ENCODE peak calls at places on chromosomes 2 and 18, in seven cellular contexts. G is kidney, R is colonic mucosa, V is endodermal cell, W is gastrocnemius medialis, F is adrenal gland, S is AG04450. E is an unnamed sample.

GRCh38 chr2:168201722-168202121 is 45.7 kb downstream of the STK39 start:
- DNase-seq in G (no peak), R (no peak), V (no peak), W (no peak), F (no peak), S (no peak), E (no peak)

GRCh38 chr2:236555486-236555885 is 14.1 kb upstream of the ACKR3 start:
- DNase-seq in G (no peak), R (no peak), V (peak), W (no peak), F (no peak), S (no peak), E (no peak)

GRCh38 chr2:217901826-217902225 is 101.0 kb downstream of the TNS1 start:
- DNase-seq in G (no peak), R (no peak), V (no peak), W (no peak), F (no peak), S (peak), E (peak)

GRCh38 chr2:220572385-220572784 is 945.0 kb downstream of the SLC4A3 start:
- DNase-seq in G (no peak), R (no peak), V (no peak), W (no peak), F (no peak), S (no peak), E (no peak)

GRCh38 chr18:2985628-2986027 is 27.3 kb downstream of the LPIN2 start:
- DNase-seq in G (no peak), R (no peak), V (no peak), W (no peak), F (no peak), S (no peak), E (no peak)

GRCh38 chr2:47534179-47534919 is 131.4 kb downstream of the MSH2 start:
- DNase-seq in G (no peak), R (peak), V (peak), W (no peak), F (peak), S (peak), E (no peak)

GRCh38 chr2:74815955-74816354 is 18.0 kb upstream of the HK2 start:
- DNase-seq in G (no peak), R (no peak), V (no peak), W (no peak), F (no peak), S (no peak), E (no peak)

GRCh38 chr2:228599297-228599696 is 417.8 kb upstream of the SPHKAP start:
- DNase-seq in G (no peak), R (peak), V (no peak), W (no peak), F (no peak), S (no peak), E (no peak)

GRCh38 chr18:28716321-28716720 is 539.4 kb upstream of the CDH2 start:
- DNase-seq in G (no peak), R (no peak), V (no peak), W (no peak), F (no peak), S (no peak), E (no peak)

DNA sequence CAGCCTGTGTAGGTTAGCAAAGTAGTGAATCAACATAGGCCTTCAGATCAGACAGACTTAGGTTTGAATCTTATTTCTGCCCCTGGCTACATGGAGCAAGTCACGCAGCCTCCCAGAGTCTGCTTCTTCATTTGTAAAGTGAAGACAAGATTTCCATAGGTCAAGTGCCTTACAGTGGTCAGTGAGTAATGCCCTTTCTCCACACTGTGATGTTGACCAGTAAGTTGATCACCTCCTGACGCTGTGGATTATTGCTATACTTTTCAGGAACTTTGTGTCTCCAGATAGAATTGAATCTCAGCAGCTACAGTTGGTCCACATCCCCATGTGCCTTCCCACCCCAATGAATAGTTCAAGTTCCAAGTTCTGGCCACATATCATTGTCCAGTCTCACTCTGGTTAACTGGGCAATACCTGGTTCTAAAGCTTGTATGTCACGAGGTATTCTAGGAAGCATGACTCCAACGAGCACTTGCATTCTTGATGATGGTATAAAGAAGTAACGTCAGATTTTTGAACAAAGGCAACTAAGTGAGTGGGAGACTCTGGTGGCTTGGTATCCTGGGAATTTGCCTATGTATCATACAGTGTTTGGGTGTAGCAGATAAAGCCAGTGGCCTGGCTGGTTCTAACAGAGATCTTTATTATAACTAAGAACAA is 2.1 kb upstream of the CLIP4 start:
- DNase-seq in G (no peak), R (no peak), V (no peak), W (peak), F (no peak), S (no peak), E (no peak)
- H3K27ac ChIP-seq in G (no peak), R (no peak), V (no peak), W (peak), F (no peak), S (no peak), E (no peak)

GRCh38 chr2:210004893-210005292 is 2.5 kb downstream of the RPE start:
- DNase-seq in G (no peak), R (no peak), V (no peak), W (no peak), F (no peak), S (no peak), E (no peak)
- TF ChIP-seq CTCF in G (no peak), R (no peak), V (no peak), W (no peak), F (no peak), S (no peak), E (no peak)

DNA sequence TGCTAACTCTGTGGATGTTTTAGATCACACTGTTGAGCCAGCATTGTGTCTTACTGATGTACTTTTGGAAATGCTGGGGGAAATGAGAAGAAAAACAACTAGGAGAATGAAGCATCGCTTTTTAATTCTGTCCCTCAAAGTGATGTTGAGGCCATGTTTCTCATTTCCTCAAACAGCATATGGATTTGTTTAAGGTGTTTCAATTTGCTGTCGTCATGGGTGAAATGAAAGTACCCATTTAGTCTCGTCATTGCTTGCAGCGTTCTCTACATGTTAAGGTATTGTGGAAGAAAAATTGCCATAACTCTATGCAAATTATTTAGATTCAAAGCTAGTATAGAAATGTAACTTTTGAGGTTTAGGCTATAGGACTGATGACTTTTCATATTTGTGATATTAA is 151.3 kb downstream of the KCTD1 start:
- DNase-seq in G (no peak), R (no peak), V (no peak), W (no peak), F (no peak), S (no peak), E (no peak)
- H3K4me3 ChIP-seq in G (no peak), R (no peak), V (no peak), W (no peak), F (no peak), S (no peak), E (no peak)

DNA sequence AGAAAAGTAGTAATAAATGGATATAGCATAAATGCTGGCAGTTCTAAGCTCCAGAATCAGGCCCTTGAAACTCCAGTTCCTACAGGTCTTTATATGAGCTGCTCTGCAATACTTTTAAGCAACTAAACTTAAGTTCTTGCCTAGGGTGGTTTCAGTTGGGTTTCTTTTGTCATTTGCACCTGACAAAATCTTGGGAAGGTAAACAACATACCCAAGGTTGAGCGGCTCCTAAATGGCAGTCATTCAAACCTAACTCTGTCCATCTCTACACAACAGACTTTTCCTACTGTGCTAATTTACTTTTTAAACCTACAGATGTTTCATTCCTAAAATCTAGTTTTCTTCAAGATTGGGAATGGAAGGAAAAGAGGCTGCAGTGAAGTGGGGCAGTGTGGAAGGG is 9.3 kb upstream of the KANSL1L start:
- DNase-seq in G (no peak), R (no peak), V (no peak), W (no peak), F (no peak), S (no peak), E (no peak)
- H3K27ac ChIP-seq in G (no peak), R (no peak), V (no peak), W (no peak), F (no peak), S (no peak), E (no peak)

DNA sequence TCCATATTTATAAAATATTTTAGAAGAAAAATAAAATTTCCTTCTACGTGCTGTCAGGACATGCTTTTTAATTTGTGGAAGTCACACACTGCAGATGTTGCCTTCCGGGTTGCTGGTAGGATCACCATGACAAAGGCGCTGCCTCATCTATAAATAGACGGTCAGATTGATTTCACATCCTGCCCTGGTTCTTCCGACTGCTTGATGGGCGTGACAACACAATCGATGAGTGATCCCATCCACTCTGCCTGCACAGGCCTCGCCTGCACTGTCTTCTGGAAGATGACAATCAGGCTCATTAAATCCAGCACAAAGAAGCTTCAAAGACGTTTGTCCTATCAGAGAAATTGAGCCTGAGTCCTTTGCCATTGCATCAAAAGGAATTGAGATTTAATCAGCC is 318.9 kb upstream of the TRIB2 start:
- DNase-seq in G (no peak), R (no peak), V (no peak), W (no peak), F (peak), S (no peak), E (no peak)
- TF ChIP-seq CTCF in G (no peak), R (no peak), V (no peak), W (no peak), F (no peak), S (no peak), E (no peak)

GRCh38 chr18:48409591-48410094 is 460 bp upstream of the ZBTB7C start:
- DNase-seq in G (peak), R (peak), V (peak), W (no peak), F (peak), S (no peak), E (peak)

GRCh38 chr18:48410095-48410920 is 1.1 kb upstream of the ZBTB7C start:
- DNase-seq in G (peak), R (peak), V (peak), W (peak), F (peak), S (peak), E (peak)

GRCh38 chr18:48407358-48407757 is 1.8 kb downstream of the ZBTB7C start:
- DNase-seq in G (no peak), R (no peak), V (no peak), W (no peak), F (peak), S (no peak), E (no peak)

GRCh38 chr18:48408727-48409590 is at the start of gene ZBTB7C:
- DNase-seq in G (peak), R (peak), V (peak), W (no peak), F (peak), S (no peak), E (peak)

GRCh38 chr18:48408111-48408726 is 964 bp downstream of the ZBTB7C start:
- DNase-seq in G (no peak), R (peak), V (peak), W (no peak), F (peak), S (no peak), E (peak)
- H3K4me3 ChIP-seq in G (peak), R (peak), V (peak), W (peak), F (peak), S (no peak), E (peak)

GRCh38 chr18:6731197-6731596 is 1.7 kb downstream of the ARHGAP28 start:
- DNase-seq in G (no peak), R (no peak), V (no peak), W (peak), F (no peak), S (peak), E (no peak)
- H3K27ac ChIP-seq in G (no peak), R (no peak), V (no peak), W (peak), F (no peak), S (peak), E (no peak)

DNA sequence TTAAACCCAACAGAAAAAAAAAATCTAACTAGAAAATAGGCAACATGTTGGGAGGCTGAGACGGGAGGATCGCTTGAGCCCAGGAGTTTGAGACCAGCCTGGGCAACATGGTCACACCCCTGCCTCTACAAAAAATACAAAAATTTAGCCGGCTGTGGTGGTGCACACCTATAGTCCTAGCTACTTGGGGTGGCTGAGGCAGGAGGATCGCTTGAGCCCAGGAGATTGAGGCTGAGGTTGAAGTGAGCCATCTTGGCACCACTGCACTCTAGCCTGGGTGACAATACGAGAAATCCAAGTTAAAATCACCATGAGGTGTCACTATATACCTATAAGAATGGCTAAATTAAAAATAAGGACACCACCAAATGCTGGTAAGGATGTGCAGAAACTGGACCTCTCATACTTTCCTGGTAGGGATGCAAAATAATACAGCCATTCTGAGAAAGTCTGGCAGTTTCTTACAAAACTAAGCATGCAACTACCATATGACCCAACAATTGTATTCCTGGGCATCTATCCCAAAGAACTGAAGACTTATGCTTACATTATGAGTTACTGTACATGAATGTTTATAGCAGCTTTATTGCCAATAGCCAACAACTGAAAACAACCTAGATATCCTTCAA is 2.2 kb downstream of the SEPTIN10 start:
- DNase-seq in G (no peak), R (no peak), V (no peak), W (no peak), F (no peak), S (peak), E (no peak)
- TF ChIP-seq CTCF in G (no peak), R (peak), V (no peak), W (no peak), F (no peak), S (no peak), E (no peak)

GRCh38 chr2:230829293-230829692 is 35.4 kb upstream of the ITM2C start:
- DNase-seq in G (no peak), R (no peak), V (no peak), W (no peak), F (no peak), S (no peak), E (no peak)

GRCh38 chr2:230829959-230830358 is 34.8 kb upstream of the ITM2C start:
- DNase-seq in G (no peak), R (no peak), V (no peak), W (no peak), F (no peak), S (no peak), E (no peak)

GRCh38 chr2:230827774-230828271 is 36.9 kb upstream of the ITM2C start:
- DNase-seq in G (no peak), R (no peak), V (no peak), W (no peak), F (no peak), S (no peak), E (no peak)

GRCh38 chr2:230830428-230830827 is 34.3 kb upstream of the ITM2C start:
- DNase-seq in G (no peak), R (no peak), V (no peak), W (no peak), F (no peak), S (no peak), E (no peak)

DNA sequence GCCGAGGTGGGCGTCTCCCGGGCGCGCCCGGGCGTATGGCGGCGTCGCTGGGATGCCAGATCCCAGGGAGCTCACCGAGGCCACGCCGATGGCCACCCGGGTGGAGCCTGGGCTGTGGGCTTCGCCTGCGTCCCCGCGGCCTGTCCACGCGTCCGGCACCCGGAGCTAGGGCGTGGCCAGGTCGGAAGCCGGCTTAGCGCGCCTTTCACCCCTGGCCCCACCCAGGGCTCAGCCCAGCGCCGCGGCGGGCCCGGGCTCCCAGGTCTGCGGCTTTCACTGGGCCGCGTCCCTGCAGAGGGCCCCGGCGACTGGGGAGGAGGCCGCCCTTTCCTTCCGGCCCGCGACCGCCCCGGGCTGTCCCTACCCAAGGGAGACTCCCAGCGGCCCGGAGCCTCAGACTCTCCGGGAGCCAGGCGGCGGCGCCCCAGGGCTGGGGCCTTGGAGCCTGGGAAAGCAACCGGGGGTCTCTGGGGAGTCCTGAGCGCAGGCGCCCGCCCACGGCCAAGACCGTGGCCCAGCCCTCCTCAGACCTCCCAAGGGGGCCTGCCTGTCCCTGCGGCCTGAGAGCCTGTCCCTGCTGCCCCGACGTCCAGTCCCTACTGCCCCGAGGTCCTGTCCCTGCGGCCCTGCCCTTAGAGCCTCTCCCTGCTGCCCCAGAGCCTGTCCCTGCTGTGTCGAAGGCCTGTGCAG is 36.3 kb upstream of the ITM2C start:
- DNase-seq in G (no peak), R (peak), V (peak), W (peak), F (no peak), S (no peak), E (peak)
- H3K4me3 ChIP-seq in G (no peak), R (peak), V (no peak), W (peak), F (peak), S (no peak), E (peak)

GRCh38 chr2:127669056-127669455 is 6.3 kb downstream of the LIMS2 start:
- DNase-seq in G (no peak), R (no peak), V (no peak), W (no peak), F (no peak), S (no peak), E (no peak)
- H3K27ac ChIP-seq in G (no peak), R (no peak), V (no peak), W (peak), F (no peak), S (no peak), E (peak)